ENCODE peak calls at places on chromosomes 16 and 17, in six cellular contexts. M is GM13977, A is CD14-positive monocyte, Z is lung, G is activated B cell treated with CpG ODN at 0.5 μM for 24 hours, S is choroid plexus epithelial cell. V is an unnamed sample.

GRCh38 chr16:1407749-1408148 is 6.8 kb downstream of the UNKL start:
- DNase-seq in M (no peak), S (peak; percentile 15), G (no peak), Z (no peak), A (no peak), V (no peak)

GRCh38 chr16:3486506-3487215 is 8.6 kb downstream of the C16orf90 start:
- DNase-seq in S (no peak), Z (no peak), G (no peak), A (no peak), M (no peak), V (no peak)

GRCh38 chr16:57480754-57481230 is 5.5 kb downstream of the DOK4 start:
- DNase-seq in A (no peak), Z (no peak), G (no peak), S (no peak), M (no peak), V (no peak)

GRCh38 chr17:3526971-3527370 is 30.6 kb downstream of the TRPV3 start:
- DNase-seq in Z (no peak), S (no peak), G (no peak), A (no peak), M (no peak), V (no peak)

GRCh38 chr16:83996481-83997252 is 28.6 kb downstream of the NECAB2 start:
- DNase-seq in S (no peak), G (no peak), A (no peak), M (no peak), Z (no peak), V (no peak)

GRCh38 chr16:84501077-84501735 is 3.3 kb downstream of the MEAK7 start:
- DNase-seq in G (no peak), Z (no peak), S (peak; percentile 33), M (no peak), A (no peak), V (no peak)

GRCh38 chr16:48659940-48660339 is 50.0 kb upstream of the N4BP1 start:
- DNase-seq in A (no peak), S (no peak), G (no peak), M (no peak), Z (no peak), V (no peak)

GRCh38 chr16:9370071-9370491 is 278.6 kb downstream of the HAPSTR1 start:
- DNase-seq in G (no peak), Z (no peak), M (no peak), S (no peak), A (no peak), V (no peak)

GRCh38 chr16:54645328-54645727 is 285.3 kb upstream of the IRX5 start:
- DNase-seq in A (no peak), Z (peak; percentile 60), M (no peak), G (no peak), S (no peak), V (no peak)

GRCh38 chr16:9092282-9092962 is 978 bp downstream of the HAPSTR1 start:
- DNase-seq in M (peak; percentile 48), G (peak; percentile 65), A (no peak), Z (peak; percentile 48), S (no peak), V (peak; percentile 56)

GRCh38 chr17:45160505-45161287 is 979 bp upstream of the HEXIM2 start:
- DNase-seq in Z (peak; percentile 64), M (no peak), S (peak; percentile 74), A (peak; percentile 61), G (peak; percentile 72), V (no peak)

GRCh38 chr16:10421596-10421995 is 35.7 kb downstream of the ATF7IP2 start:
- DNase-seq in A (no peak), Z (no peak), S (no peak), G (no peak), M (no peak), V (no peak)

GRCh38 chr17:41894791-41895331 is 23.9 kb downstream of the ACLY start:
- DNase-seq in Z (no peak), S (peak; percentile 78), G (no peak), M (no peak), A (no peak), V (no peak)

GRCh38 chr16:30651124-30652004 is 604 bp downstream of the PRR14 start:
- DNase-seq in Z (peak; percentile 60), M (peak; percentile 93), G (peak; percentile 73), A (peak; percentile 69), S (peak; percentile 60), V (peak; percentile 93)

GRCh38 chr16:30649725-30650368 is 913 bp upstream of the PRR14 start:
- DNase-seq in S (no peak), G (no peak), A (no peak), Z (no peak), M (no peak), V (no peak)

GRCh38 chr16:30652718-30653117 is 2.0 kb downstream of the PRR14 start:
- DNase-seq in M (no peak), G (no peak), S (no peak), Z (no peak), A (no peak), V (no peak)

GRCh38 chr16:30652005-30652296 is 1.2 kb downstream of the PRR14 start:
- DNase-seq in G (no peak), Z (no peak), M (no peak), S (no peak), A (no peak), V (no peak)

DNA sequence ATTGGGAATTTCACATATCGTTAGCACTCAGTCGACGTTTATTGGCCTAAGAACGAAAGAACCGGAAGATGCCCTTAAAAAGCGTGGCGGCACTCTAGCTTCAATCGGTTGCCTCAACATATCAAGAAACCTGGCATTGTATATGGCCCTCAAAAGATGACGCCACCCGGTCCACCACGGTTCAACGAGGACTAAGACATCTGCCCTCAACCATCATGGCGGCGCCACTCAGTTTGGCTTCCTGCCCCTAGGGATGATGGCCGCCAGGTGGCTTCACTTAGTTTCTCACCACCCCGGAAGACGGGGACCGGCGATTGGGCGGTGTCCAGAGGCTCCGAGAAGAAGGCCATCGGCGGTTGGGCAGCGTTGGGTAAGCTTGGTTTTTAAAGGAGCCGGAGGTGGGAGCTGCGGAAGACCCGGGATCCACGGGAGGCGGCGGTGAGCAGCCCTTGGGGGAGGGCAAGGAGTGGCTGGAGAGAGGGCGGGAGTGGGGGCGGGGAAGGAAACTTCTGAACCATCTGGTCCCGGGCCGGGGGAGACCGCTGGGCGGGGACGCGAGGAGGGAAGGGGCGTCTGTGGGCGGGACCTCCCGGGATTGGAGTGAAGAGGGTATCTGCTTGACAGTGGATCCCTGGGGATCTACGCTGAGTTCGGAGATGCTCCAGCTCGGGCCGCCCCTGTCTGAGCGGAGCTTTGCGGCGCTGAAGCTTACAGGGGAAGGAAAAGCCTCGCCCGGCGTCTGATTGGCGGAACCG is at the start of gene PRR14:
- DNase-seq in S (peak; percentile 100), G (peak; percentile 90), M (peak; percentile 95), A (peak; percentile 100), Z (peak; percentile 100), V (peak; percentile 93)
- TF ChIP-seq CTCF in S (no peak), G (no peak), M (no peak), A (no peak), Z (peak; percentile 50), V (no peak)

GRCh38 chr17:38428643-38429371 is 543 bp downstream of the ARHGAP23 start:
- DNase-seq in M (no peak), G (no peak), S (peak; percentile 38), A (no peak), Z (no peak), V (no peak)
- TF ChIP-seq CTCF in M (no peak), G (no peak), S (no peak), A (no peak), Z (no peak), V (no peak)

GRCh38 chr17:68599091-68599872 is 1.9 kb downstream of the FAM20A start:
- DNase-seq in Z (no peak), A (no peak), M (no peak), G (no peak), S (no peak), V (no peak)

GRCh38 chr17:68600881-68601564 is at the start of gene FAM20A:
- DNase-seq in G (peak; percentile 15), M (peak; percentile 26), A (no peak), S (peak; percentile 5), Z (peak; percentile 76), V (peak; percentile 25)

GRCh38 chr17:68599873-68600122 is 1.4 kb downstream of the FAM20A start:
- DNase-seq in G (no peak), S (no peak), Z (no peak), M (no peak), A (no peak), V (peak; percentile 21)

GRCh38 chr17:68601565-68602266 is 549 bp upstream of the FAM20A start:
- DNase-seq in S (no peak), Z (no peak), G (no peak), A (peak; percentile 86), M (no peak), V (no peak)

GRCh38 chr17:68600123-68600880 is 865 bp downstream of the FAM20A start:
- DNase-seq in M (peak; percentile 49), Z (peak; percentile 56), A (peak; percentile 55), G (no peak), S (no peak), V (peak; percentile 54)
- TF ChIP-seq CTCF in M (no peak), Z (no peak), A (no peak), G (no peak), S (peak; percentile 23), V (no peak)

GRCh38 chr16:25031132-25031440 is 15.9 kb upstream of the ARHGAP17 start:
- DNase-seq in A (no peak), G (no peak), Z (no peak), S (no peak), M (no peak), V (no peak)
- TF ChIP-seq CTCF in A (no peak), G (no peak), Z (no peak), S (no peak), M (no peak), V (no peak)

DNA sequence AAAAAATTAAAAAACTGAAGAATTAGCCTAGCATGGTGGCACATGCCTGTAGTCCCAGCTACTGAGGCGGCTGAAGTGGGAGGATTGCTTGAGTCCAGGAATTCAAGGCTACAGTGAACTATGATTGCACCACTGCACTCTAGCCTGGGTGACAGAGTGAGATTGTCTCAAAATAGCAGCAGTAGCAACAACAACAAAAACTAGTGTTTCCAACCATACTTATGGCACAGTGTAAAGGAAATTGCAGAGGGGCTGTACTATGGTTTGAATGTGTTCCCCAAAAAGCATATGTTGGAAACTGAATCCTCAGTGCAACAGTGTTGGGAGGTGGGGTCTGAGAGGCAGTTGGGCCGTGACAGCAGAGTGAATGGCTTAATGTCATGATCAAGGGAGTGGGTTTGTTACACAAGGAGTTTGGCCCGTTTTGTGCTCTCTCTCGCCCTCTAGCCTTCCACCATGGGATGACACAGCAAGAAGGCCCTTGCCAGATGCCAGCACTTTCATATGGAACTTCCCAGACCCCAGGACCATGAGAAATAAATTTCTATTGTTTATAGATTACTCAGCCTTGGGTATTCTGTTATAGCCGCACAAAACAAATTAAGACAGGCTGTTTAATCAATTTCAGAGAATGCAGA is 70.0 kb downstream of the PGS1 start:
- DNase-seq in M (no peak), S (no peak), A (no peak), G (no peak), Z (no peak), V (no peak)
- TF ChIP-seq CTCF in M (peak; percentile 44), S (peak; percentile 28), A (peak; percentile 50), G (no peak), Z (no peak), V (peak; percentile 10)

GRCh38 chr16:81601008-81601428 is 156.4 kb downstream of the CMIP start:
- DNase-seq in Z (no peak), G (no peak), S (peak; percentile 38), A (no peak), M (no peak), V (no peak)
- TF ChIP-seq CTCF in Z (no peak), G (no peak), S (no peak), A (no peak), M (no peak), V (no peak)